ENCODE peak calls at places on chromosomes 7 and 10, in six cellular contexts. I is IMR-90, A is left ventricle myocardium inferior, N is tibial nerve, K is prostate gland, F is astrocyte. X is an unnamed sample.

GRCh38 chr7:152136623-152137022 is 111.1 kb downstream of the GALNT11 start:
- DNase-seq in I (peak; percentile 31), A (no peak), N (no peak), K (no peak), F (peak; percentile 60), X (peak; percentile 74)

GRCh38 chr10:25696013-25696708 is 237.9 kb upstream of the MYO3A start:
- DNase-seq in I (no peak), A (no peak), N (no peak), K (no peak), F (no peak), X (no peak)

GRCh38 chr7:140082770-140083169 is 20.0 kb upstream of the PARP12 start:
- DNase-seq in I (no peak), A (no peak), N (no peak), K (no peak), F (no peak), X (no peak)

GRCh38 chr7:105257338-105257737 is 131.4 kb downstream of the SRPK2 start:
- DNase-seq in I (no peak), A (no peak), N (no peak), K (no peak), F (no peak), X (no peak)

GRCh38 chr7:149869867-149870266 is 3.9 kb upstream of the ATP6V0E2 start:
- DNase-seq in I (no peak), A (no peak), N (no peak), K (no peak), F (no peak), X (no peak)

GRCh38 chr10:100997364-100998182 is 2.0 kb upstream of the LZTS2 start:
- DNase-seq in I (peak; percentile 65), A (peak; percentile 76), N (no peak), K (peak; percentile 71), F (peak; percentile 37), X (peak; percentile 53)

GRCh38 chr7:112995091-112995824 is 91.4 kb downstream of the GPR85 start:
- DNase-seq in I (peak; percentile 73), A (peak; percentile 32), N (no peak), K (no peak), F (peak; percentile 90), X (peak; percentile 87)

GRCh38 chr10:88313897-88314296 is 269.2 kb downstream of the RNLS start:
- DNase-seq in I (no peak), A (no peak), N (no peak), K (no peak), F (no peak), X (no peak)

GRCh38 chr7:123401295-123401694 is 133.1 kb downstream of the IQUB start:
- DNase-seq in I (no peak), A (no peak), N (no peak), K (no peak), F (no peak), X (no peak)

GRCh38 chr10:51321968-51322367 is 247.7 kb downstream of the PRKG1 start:
- DNase-seq in I (peak; percentile 57), A (no peak), N (no peak), K (no peak), F (no peak), X (no peak)

GRCh38 chr10:63711866-63712716 is 190.9 kb downstream of the REEP3 start:
- DNase-seq in I (peak; percentile 97), A (peak; percentile 93), N (peak; percentile 88), K (peak; percentile 99), F (peak; percentile 93), X (peak; percentile 92)

GRCh38 chr7:18356195-18356645 is 139.3 kb upstream of the HDAC9 start:
- DNase-seq in I (peak; percentile 28), A (no peak), N (no peak), K (no peak), F (peak; percentile 15), X (no peak)

GRCh38 chr10:122521011-122521410 is 39.5 kb upstream of the DMBT1 start:
- DNase-seq in I (no peak), A (no peak), N (no peak), K (no peak), F (no peak), X (no peak)

GRCh38 chr7:115678049-115678982 is 352.2 kb downstream of the TFEC start:
- DNase-seq in I (peak; percentile 74), A (no peak), N (no peak), K (peak; percentile 80), F (peak; percentile 11), X (peak; percentile 12)

GRCh38 chr10:46024948-46025347 is 5.5 kb downstream of the NCOA4 start:
- DNase-seq in I (peak; percentile 14), A (no peak), N (no peak), K (no peak), F (no peak), X (no peak)

GRCh38 chr10:44195120-44196007 is 189.5 kb downstream of the CXCL12 start:
- DNase-seq in I (peak; percentile 94), A (peak; percentile 46), N (peak; percentile 56), K (peak; percentile 33), F (peak; percentile 94), X (peak; percentile 92)

GRCh38 chr7:149496642-149497391 is 792 bp downstream of the ZNF746 start:
- DNase-seq in I (peak; percentile 15), A (peak; percentile 60), N (no peak), K (peak; percentile 39), F (peak; percentile 22), X (peak; percentile 13)

GRCh38 chr7:108413337-108413736 is 42.9 kb downstream of the NRCAM start:
- DNase-seq in I (no peak), A (no peak), N (no peak), K (no peak), F (no peak), X (no peak)

DNA sequence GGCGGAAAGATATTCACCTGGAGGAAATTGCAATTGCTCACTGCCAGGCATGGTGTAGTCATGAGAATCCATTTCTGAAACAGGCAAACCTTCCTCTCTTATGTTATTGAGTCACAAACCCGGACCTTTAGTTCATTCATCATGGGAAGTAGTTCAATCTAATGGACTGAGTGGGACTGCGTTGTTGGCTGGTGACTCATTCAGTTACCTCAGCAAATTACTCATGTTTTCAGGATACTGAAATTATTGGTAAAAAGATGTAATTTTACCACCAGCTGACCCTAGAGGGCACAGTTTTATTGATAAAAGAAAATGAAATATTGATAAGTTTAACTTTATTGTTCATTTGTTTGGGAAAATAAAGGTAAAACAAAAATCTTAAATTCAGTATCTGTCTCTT is 1194.4 kb upstream of the SORCS1 start:
- DNase-seq in I (peak; percentile 82), A (no peak), N (no peak), K (no peak), F (peak; percentile 96), X (peak; percentile 66)
- TF ChIP-seq CTCF in I (peak; percentile 12), A (no peak), N (no peak), K (no peak), F (peak; percentile 37), X (no peak)

DNA sequence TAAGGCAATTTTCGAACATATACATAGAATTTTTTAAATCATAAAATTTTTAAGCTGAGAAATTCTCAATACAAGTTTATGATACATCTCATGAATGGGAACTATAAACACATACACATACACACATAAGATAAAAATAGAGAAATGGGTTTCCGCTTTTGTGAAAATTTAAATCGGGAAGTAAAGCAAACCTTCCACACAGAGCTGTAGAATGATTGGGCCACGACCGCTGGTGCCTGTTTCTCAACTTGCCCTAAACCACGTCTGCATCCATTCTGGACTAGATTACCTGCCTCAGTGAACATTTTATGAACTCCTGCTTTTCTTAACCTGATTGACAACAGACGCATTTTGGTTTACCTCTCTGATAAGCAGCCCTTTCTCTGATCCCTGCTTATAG is 264.4 kb downstream of the SKAP2 start:
- DNase-seq in I (no peak), A (no peak), N (no peak), K (no peak), F (no peak), X (no peak)
- H3K27ac ChIP-seq in I (no peak overlapping the region), A (no peak overlapping the region), N (no peak overlapping the region), K (no peak overlapping the region), F (no peak overlapping the region), X (no peak overlapping the region)

GRCh38 chr10:4329237-4329636 is 496.8 kb upstream of the AKR1E2 start:
- DNase-seq in I (no peak), A (no peak), N (no peak), K (no peak), F (no peak), X (no peak)

GRCh38 chr10:4330626-4331025 is 495.4 kb upstream of the AKR1E2 start:
- DNase-seq in I (no peak), A (no peak), N (no peak), K (no peak), F (no peak), X (no peak)

GRCh38 chr10:4332764-4333473 is 493.1 kb upstream of the AKR1E2 start:
- DNase-seq in I (no peak), A (no peak), N (no peak), K (no peak), F (no peak), X (no peak)

GRCh38 chr10:4333474-4333894 is 492.5 kb upstream of the AKR1E2 start:
- DNase-seq in I (no peak), A (no peak), N (no peak), K (no peak), F (no peak), X (no peak)

DNA sequence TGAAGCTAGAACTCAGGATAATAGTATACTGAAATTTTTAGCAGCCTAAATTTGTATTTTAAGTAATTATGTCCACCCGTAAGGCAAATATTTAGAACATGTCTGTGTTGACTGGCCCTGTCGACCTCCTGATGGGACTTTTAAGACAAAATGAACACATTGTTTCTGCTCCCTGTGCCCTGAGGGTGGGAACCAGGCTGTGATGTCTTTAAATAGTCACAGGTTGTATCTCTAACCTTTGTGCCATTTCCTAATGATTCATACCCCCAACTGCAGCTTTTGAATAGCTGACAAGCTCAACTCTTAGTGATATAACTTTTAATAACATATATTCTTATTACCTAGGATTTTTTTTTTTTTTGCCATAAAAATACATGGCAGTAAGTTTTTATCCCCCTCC is 494.9 kb upstream of the AKR1E2 start:
- DNase-seq in I (no peak), A (no peak), N (no peak), K (no peak), F (no peak), X (no peak)
- H3K4me3 ChIP-seq in I (no peak overlapping the region), A (no peak overlapping the region), N (no peak overlapping the region), K (no peak overlapping the region), F (no peak overlapping the region), X (no peak overlapping the region)

GRCh38 chr7:8282871-8283270 is 20.9 kb upstream of the ICA1 start:
- DNase-seq in I (no peak), A (no peak), N (no peak), K (no peak), F (no peak), X (no peak)

GRCh38 chr7:8278183-8278582 is 16.2 kb upstream of the ICA1 start:
- DNase-seq in I (no peak), A (no peak), N (no peak), K (no peak), F (no peak), X (no peak)

GRCh38 chr7:8282162-8282561 is 20.2 kb upstream of the ICA1 start:
- DNase-seq in I (no peak), A (no peak), N (no peak), K (no peak), F (no peak), X (no peak)

GRCh38 chr7:8274589-8274988 is 12.6 kb upstream of the ICA1 start:
- DNase-seq in I (no peak), A (no peak), N (no peak), K (no peak), F (peak; percentile 37), X (no peak)

DNA sequence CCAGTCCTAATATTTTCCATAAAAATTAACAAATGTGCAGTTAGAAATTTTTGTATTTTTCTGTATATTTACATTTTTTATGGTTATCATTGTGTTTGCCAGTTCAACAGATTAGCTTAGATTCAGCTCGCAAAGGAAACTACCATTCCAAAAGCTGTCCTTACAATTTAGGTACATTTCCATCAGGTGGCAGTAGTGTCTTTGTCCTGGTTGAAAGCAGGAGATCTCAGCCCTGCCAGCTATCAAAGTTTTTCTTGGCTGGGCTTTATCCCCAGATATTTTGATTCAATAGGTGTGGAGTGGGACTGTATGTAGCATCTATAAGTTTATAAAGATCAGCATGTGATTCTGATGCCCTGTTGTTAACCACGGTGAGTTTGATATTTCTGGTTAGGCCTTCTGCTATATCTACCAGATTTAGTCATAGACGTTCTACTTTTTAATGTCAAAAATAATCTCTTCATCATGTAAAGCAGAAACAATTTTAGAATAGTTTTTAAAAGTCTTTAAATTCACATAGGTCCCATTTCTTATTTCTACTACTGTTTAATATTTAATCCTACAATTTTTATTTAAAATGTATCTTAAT is 15.5 kb upstream of the ICA1 start:
- DNase-seq in I (no peak), A (no peak), N (no peak), K (no peak), F (no peak), X (no peak)
- TF ChIP-seq CTCF in I (no peak), A (peak; percentile 40), N (no peak), K (no peak), F (no peak), X (peak; percentile 40)

X was measured in brain microvascular endothelial cell.